ENCODE peak calls at places on chromosomes 11 and 22, in four cellular contexts. S, L, X and D are unnamed samples.

GRCh38 chr11:9982796-9983579 is 311.0 kb downstream of the SBF2 start:
- DNase-seq in S (no peak), L (no peak), X (no peak), D (no peak)

GRCh38 chr22:28714043-28714442 is 27.6 kb downstream of the CHEK2 start:
- DNase-seq in S (no peak), L (no peak), X (no peak), D (no peak)

GRCh38 chr11:4482445-4482844 is at the start of gene OR52K1:
- DNase-seq in S (no peak), L (no peak), X (no peak), D (no peak)

GRCh38 chr11:102158151-102158734 is 48.0 kb downstream of the YAP1 start:
- DNase-seq in S (no peak), L (no peak), X (no peak), D (no peak)

GRCh38 chr11:2826679-2827056 is 58.9 kb downstream of the CDKN1C start:
- DNase-seq in S (no peak), L (no peak), X (no peak), D (no peak)

GRCh38 chr11:9396752-9397151 is 12.3 kb downstream of the IPO7 start:
- DNase-seq in S (no peak), L (no peak), X (peak), D (no peak)

GRCh38 chr22:42967933-42968332 is 47.0 kb downstream of the PACSIN2 start:
- DNase-seq in S (no peak), L (no peak), X (no peak), D (no peak)

GRCh38 chr22:40950888-40951794 is at the start of gene RBX1:
- DNase-seq in S (peak), L (peak), X (peak), D (peak)

GRCh38 chr11:123180574-123180973 is 14.5 kb downstream of the CLMP start:
- DNase-seq in S (no peak), L (no peak), X (no peak), D (no peak)

GRCh38 chr11:40161855-40162410 is 1297.5 kb downstream of the LRRC4C start:
- DNase-seq in S (no peak), L (no peak), X (no peak), D (no peak)

GRCh38 chr11:2139118-2139490 is at the start of gene IGF2:
- DNase-seq in S (peak), L (no peak), X (no peak), D (no peak)

GRCh38 chr11:1761857-1762536 is 1.7 kb downstream of the CTSD start:
- DNase-seq in S (no peak), L (no peak), X (no peak), D (no peak)

GRCh38 chr22:41367680-41368542 is 13.8 kb upstream of the TEF start:
- DNase-seq in S (no peak), L (no peak), X (no peak), D (no peak)

GRCh38 chr11:79011357-79011756 is 429.5 kb downstream of the TENM4 start:
- DNase-seq in S (no peak), L (no peak), X (no peak), D (no peak)

GRCh38 chr22:21762712-21763581 is 27.4 kb upstream of the YPEL1 start:
- DNase-seq in S (no peak), L (no peak), X (no peak), D (no peak)

GRCh38 chr11:102467080-102467708 is 14.6 kb upstream of the TMEM123 start:
- DNase-seq in S (no peak), L (no peak), X (no peak), D (no peak)

GRCh38 chr11:37511425-37511933 is 913.4 kb upstream of the RAG2 start:
- DNase-seq in S (no peak), L (no peak), X (no peak), D (no peak)

GRCh38 chr11:108851781-108852180 is 186.9 kb downstream of the DDX10 start:
- DNase-seq in S (no peak), L (no peak), X (no peak), D (no peak)

GRCh38 chr11:74390697-74391096 is 7.5 kb downstream of the PGM2L1 start:
- DNase-seq in S (no peak), L (no peak), X (no peak), D (no peak)

GRCh38 chr11:17695454-17696441 is 23.6 kb upstream of the MYOD1 start:
- DNase-seq in S (peak), L (no peak), X (no peak), D (no peak)

GRCh38 chr11:72039108-72039850 is 40.6 kb downstream of the IL18BP start:
- DNase-seq in S (no peak), L (no peak), X (no peak), D (no peak)

GRCh38 chr11:72398058-72398758 is 36.1 kb downstream of the CLPB start:
- DNase-seq in S (peak), L (no peak), X (no peak), D (no peak)

GRCh38 chr11:62012451-62013265 is 45.2 kb upstream of the FTH1 start:
- DNase-seq in S (no peak), L (no peak), X (no peak), D (no peak)

GRCh38 chr22:20390394-20390907 is 3.5 kb upstream of the ZNF74 start:
- DNase-seq in S (no peak), L (no peak), X (no peak), D (no peak)

GRCh38 chr22:24768537-24769374 is 5.8 kb downstream of the PIWIL3 start:
- DNase-seq in S (peak), L (no peak), X (no peak), D (no peak)

GRCh38 chr22:26462971-26463661 is 20.5 kb downstream of the HPS4 start:
- DNase-seq in S (no peak), L (no peak), X (no peak), D (no peak)

GRCh38 chr22:46653596-46653995 is 33.4 kb downstream of the GRAMD4 start:
- DNase-seq in S (no peak), L (no peak), X (peak), D (no peak)

GRCh38 chr22:24938741-24939341 is 7.7 kb downstream of the LHFPL7 start:
- DNase-seq in S (peak), L (no peak), X (no peak), D (no peak)

GRCh38 chr11:116415095-116415494 is 357.7 kb downstream of the BUD13 start:
- DNase-seq in S (no peak), L (no peak), X (no peak), D (no peak)

GRCh38 chr11:67279589-67280340 is 9.3 kb upstream of the ANKRD13D start:
- DNase-seq in S (no peak), L (no peak), X (no peak), D (no peak)